ENCODE peak calls at places on chromosome 19, in ten cellular contexts. One of them, this sample, is unnamed.

GRCh38 chr19:1618157-1619093 is 13.2 kb upstream of the UQCR11 start:
- DNase-seq in left lung: no peak
- DNase-seq in left ventricle myocardium inferior: no peak
- DNase-seq in AG10803: peak
- DNase-seq in bronchial epithelial cell: peak
- DNase-seq in fibroblast of lung: no peak
- DNase-seq in ovary: no peak
- DNase-seq in cardiac muscle cell: peak
- DNase-seq in CD8-positive, alpha-beta T cell: no peak
- DNase-seq in hepatocyte: peak
- DNase-seq in this sample: peak

GRCh38 chr19:3501780-3502179 is 1.3 kb upstream of the DOHH start:
- DNase-seq in hepatocyte: no peak
- DNase-seq in fibroblast of lung: no peak
- DNase-seq in left ventricle myocardium inferior: no peak
- DNase-seq in ovary: no peak
- DNase-seq in bronchial epithelial cell: no peak
- DNase-seq in cardiac muscle cell: no peak
- DNase-seq in AG10803: no peak
- DNase-seq in left lung: no peak
- DNase-seq in CD8-positive, alpha-beta T cell: no peak
- DNase-seq in this sample: no peak

GRCh38 chr19:7211191-7211988 is 82.8 kb downstream of the INSR start:
- DNase-seq in left lung: no peak
- DNase-seq in left ventricle myocardium inferior: peak
- DNase-seq in hepatocyte: peak
- DNase-seq in CD8-positive, alpha-beta T cell: no peak
- DNase-seq in bronchial epithelial cell: no peak
- DNase-seq in AG10803: no peak
- DNase-seq in cardiac muscle cell: peak
- DNase-seq in ovary: peak
- DNase-seq in fibroblast of lung: peak
- DNase-seq in this sample: no peak

GRCh38 chr19:44947041-44947581 is 1.3 kb downstream of the APOC2 start:
- DNase-seq in bronchial epithelial cell: no peak
- DNase-seq in left lung: no peak
- DNase-seq in hepatocyte: no peak
- DNase-seq in CD8-positive, alpha-beta T cell: no peak
- DNase-seq in left ventricle myocardium inferior: no peak
- DNase-seq in AG10803: no peak
- DNase-seq in fibroblast of lung: no peak
- DNase-seq in ovary: no peak
- DNase-seq in cardiac muscle cell: no peak
- DNase-seq in this sample: no peak

GRCh38 chr19:15479391-15480345 is at the start of gene PGLYRP2:
- DNase-seq in bronchial epithelial cell: peak
- DNase-seq in CD8-positive, alpha-beta T cell: no peak
- DNase-seq in fibroblast of lung: no peak
- DNase-seq in left ventricle myocardium inferior: no peak
- DNase-seq in AG10803: no peak
- DNase-seq in hepatocyte: no peak
- DNase-seq in ovary: no peak
- DNase-seq in left lung: peak
- DNase-seq in cardiac muscle cell: no peak
- DNase-seq in this sample: peak

GRCh38 chr19:280541-281007 is 10.6 kb downstream of the PLPP2 start:
- DNase-seq in left ventricle myocardium inferior: no peak
- DNase-seq in ovary: no peak
- DNase-seq in fibroblast of lung: no peak
- DNase-seq in AG10803: no peak
- DNase-seq in bronchial epithelial cell: no peak
- DNase-seq in left lung: no peak
- DNase-seq in CD8-positive, alpha-beta T cell: no peak
- DNase-seq in hepatocyte: no peak
- DNase-seq in cardiac muscle cell: no peak
- DNase-seq in this sample: no peak

GRCh38 chr19:3360494-3361383 is 5.6 kb upstream of the NFIC start:
- DNase-seq in ovary: peak
- DNase-seq in left ventricle myocardium inferior: peak
- DNase-seq in left lung: peak
- DNase-seq in AG10803: no peak
- DNase-seq in fibroblast of lung: peak
- DNase-seq in cardiac muscle cell: peak
- DNase-seq in hepatocyte: no peak
- DNase-seq in CD8-positive, alpha-beta T cell: peak
- DNase-seq in bronchial epithelial cell: no peak
- DNase-seq in this sample: peak

GRCh38 chr19:2199215-2199614 is 35.5 kb downstream of the DOT1L start:
- DNase-seq in AG10803: no peak
- DNase-seq in left lung: no peak
- DNase-seq in fibroblast of lung: no peak
- DNase-seq in hepatocyte: no peak
- DNase-seq in CD8-positive, alpha-beta T cell: no peak
- DNase-seq in left ventricle myocardium inferior: no peak
- DNase-seq in cardiac muscle cell: peak
- DNase-seq in ovary: no peak
- DNase-seq in bronchial epithelial cell: no peak
- DNase-seq in this sample: no peak

GRCh38 chr19:12485571-12485970 is 955 bp upstream of the ZNF709 start:
- DNase-seq in left lung: no peak
- DNase-seq in fibroblast of lung: no peak
- DNase-seq in hepatocyte: no peak
- DNase-seq in CD8-positive, alpha-beta T cell: no peak
- DNase-seq in cardiac muscle cell: no peak
- DNase-seq in left ventricle myocardium inferior: no peak
- DNase-seq in ovary: no peak
- DNase-seq in AG10803: no peak
- DNase-seq in bronchial epithelial cell: no peak
- DNase-seq in this sample: no peak
- H3K4me3 ChIP-seq in left lung: no peak
- H3K4me3 ChIP-seq in fibroblast of lung: no peak
- H3K4me3 ChIP-seq in hepatocyte: no peak
- H3K4me3 ChIP-seq in CD8-positive, alpha-beta T cell: peak
- H3K4me3 ChIP-seq in cardiac muscle cell: no peak
- H3K4me3 ChIP-seq in left ventricle myocardium inferior: peak
- H3K4me3 ChIP-seq in ovary: peak
- H3K4me3 ChIP-seq in AG10803: no peak
- H3K4me3 ChIP-seq in bronchial epithelial cell: no peak
- H3K4me3 ChIP-seq in this sample: no peak

DNA sequence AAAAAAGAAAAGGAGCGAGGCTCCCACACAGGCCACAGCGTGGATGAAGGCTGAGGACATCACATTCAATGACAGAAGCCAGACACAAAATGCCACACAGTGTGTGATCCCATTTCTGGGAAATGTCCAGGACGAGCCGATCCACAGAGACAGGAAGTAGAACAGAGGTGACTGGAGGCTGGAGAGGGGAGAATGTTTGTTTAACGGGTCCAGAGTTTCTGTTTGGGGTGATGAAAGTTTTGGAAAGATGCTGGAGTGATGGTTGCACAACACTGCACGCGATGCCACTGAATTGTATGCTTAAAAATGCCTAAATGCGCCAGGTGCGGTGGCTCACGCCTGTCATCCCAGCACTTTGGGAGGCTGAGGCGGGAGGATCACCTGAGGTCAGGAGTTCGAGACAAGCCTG is 650 bp upstream of the FUT5 start:
- DNase-seq in left lung: no peak
- DNase-seq in fibroblast of lung: no peak
- DNase-seq in cardiac muscle cell: no peak
- DNase-seq in hepatocyte: no peak
- DNase-seq in AG10803: peak
- DNase-seq in bronchial epithelial cell: no peak
- DNase-seq in ovary: no peak
- DNase-seq in left ventricle myocardium inferior: no peak
- DNase-seq in CD8-positive, alpha-beta T cell: no peak
- DNase-seq in this sample: no peak
- TF ChIP-seq CTCF in left lung: no peak
- TF ChIP-seq CTCF in fibroblast of lung: no peak
- TF ChIP-seq CTCF in cardiac muscle cell: no peak
- TF ChIP-seq CTCF in hepatocyte: no peak
- TF ChIP-seq CTCF in AG10803: no peak
- TF ChIP-seq CTCF in bronchial epithelial cell: no peak
- TF ChIP-seq CTCF in ovary: no peak
- TF ChIP-seq CTCF in left ventricle myocardium inferior: no peak
- TF ChIP-seq CTCF in CD8-positive, alpha-beta T cell: no peak
- TF ChIP-seq CTCF in this sample: no peak

GRCh38 chr19:55958356-55958755 is 10.7 kb downstream of the NLRP8 start:
- DNase-seq in hepatocyte: no peak
- DNase-seq in fibroblast of lung: no peak
- DNase-seq in left lung: no peak
- DNase-seq in bronchial epithelial cell: no peak
- DNase-seq in ovary: no peak
- DNase-seq in left ventricle myocardium inferior: no peak
- DNase-seq in CD8-positive, alpha-beta T cell: no peak
- DNase-seq in AG10803: no peak
- DNase-seq in cardiac muscle cell: no peak
- DNase-seq in this sample: no peak
- H3K4me3 ChIP-seq in hepatocyte: no peak
- H3K4me3 ChIP-seq in fibroblast of lung: no peak
- H3K4me3 ChIP-seq in left lung: no peak
- H3K4me3 ChIP-seq in bronchial epithelial cell: no peak
- H3K4me3 ChIP-seq in ovary: no peak
- H3K4me3 ChIP-seq in left ventricle myocardium inferior: no peak
- H3K4me3 ChIP-seq in CD8-positive, alpha-beta T cell: no peak
- H3K4me3 ChIP-seq in AG10803: no peak
- H3K4me3 ChIP-seq in cardiac muscle cell: no peak
- H3K4me3 ChIP-seq in this sample: no peak

GRCh38 chr19:50607874-50608785 is 31.6 kb downstream of the SYT3 start:
- DNase-seq in bronchial epithelial cell: peak
- DNase-seq in left ventricle myocardium inferior: peak
- DNase-seq in CD8-positive, alpha-beta T cell: peak
- DNase-seq in cardiac muscle cell: peak
- DNase-seq in left lung: peak
- DNase-seq in ovary: peak
- DNase-seq in fibroblast of lung: peak
- DNase-seq in AG10803: peak
- DNase-seq in hepatocyte: peak
- DNase-seq in this sample: peak
- TF ChIP-seq CTCF in bronchial epithelial cell: no peak
- TF ChIP-seq CTCF in left ventricle myocardium inferior: peak
- TF ChIP-seq CTCF in CD8-positive, alpha-beta T cell: no peak
- TF ChIP-seq CTCF in cardiac muscle cell: peak
- TF ChIP-seq CTCF in left lung: peak
- TF ChIP-seq CTCF in ovary: no peak
- TF ChIP-seq CTCF in fibroblast of lung: peak
- TF ChIP-seq CTCF in AG10803: peak
- TF ChIP-seq CTCF in hepatocyte: peak
- TF ChIP-seq CTCF in this sample: no peak

GRCh38 chr19:35909684-35910035 is 1.6 kb upstream of the TYROBP start:
- DNase-seq in left ventricle myocardium inferior: no peak
- DNase-seq in AG10803: no peak
- DNase-seq in bronchial epithelial cell: no peak
- DNase-seq in hepatocyte: no peak
- DNase-seq in left lung: no peak
- DNase-seq in ovary: no peak
- DNase-seq in fibroblast of lung: no peak
- DNase-seq in cardiac muscle cell: no peak
- DNase-seq in CD8-positive, alpha-beta T cell: no peak
- DNase-seq in this sample: no peak

GRCh38 chr19:35905178-35905727 is 2.8 kb downstream of the TYROBP start:
- DNase-seq in AG10803: no peak
- DNase-seq in cardiac muscle cell: no peak
- DNase-seq in left lung: no peak
- DNase-seq in CD8-positive, alpha-beta T cell: no peak
- DNase-seq in ovary: no peak
- DNase-seq in hepatocyte: no peak
- DNase-seq in fibroblast of lung: peak
- DNase-seq in left ventricle myocardium inferior: no peak
- DNase-seq in bronchial epithelial cell: no peak
- DNase-seq in this sample: no peak

GRCh38 chr19:35908977-35909683 is 1.0 kb upstream of the TYROBP start:
- DNase-seq in cardiac muscle cell: no peak
- DNase-seq in left lung: peak
- DNase-seq in left ventricle myocardium inferior: peak
- DNase-seq in AG10803: no peak
- DNase-seq in ovary: no peak
- DNase-seq in fibroblast of lung: no peak
- DNase-seq in CD8-positive, alpha-beta T cell: peak
- DNase-seq in bronchial epithelial cell: no peak
- DNase-seq in hepatocyte: no peak
- DNase-seq in this sample: no peak

GRCh38 chr19:35908010-35908441 is at the start of gene TYROBP:
- DNase-seq in fibroblast of lung: no peak
- DNase-seq in left lung: peak
- DNase-seq in left ventricle myocardium inferior: peak
- DNase-seq in AG10803: no peak
- DNase-seq in bronchial epithelial cell: no peak
- DNase-seq in hepatocyte: no peak
- DNase-seq in ovary: no peak
- DNase-seq in CD8-positive, alpha-beta T cell: no peak
- DNase-seq in cardiac muscle cell: no peak
- DNase-seq in this sample: no peak

GRCh38 chr19:35907377-35907745 is 734 bp downstream of the TYROBP start:
- DNase-seq in hepatocyte: no peak
- DNase-seq in fibroblast of lung: no peak
- DNase-seq in left lung: no peak
- DNase-seq in bronchial epithelial cell: no peak
- DNase-seq in CD8-positive, alpha-beta T cell: no peak
- DNase-seq in ovary: no peak
- DNase-seq in left ventricle myocardium inferior: no peak
- DNase-seq in cardiac muscle cell: peak
- DNase-seq in AG10803: no peak
- DNase-seq in this sample: no peak
- H3K4me3 ChIP-seq in hepatocyte: no peak
- H3K4me3 ChIP-seq in fibroblast of lung: no peak
- H3K4me3 ChIP-seq in left lung: no peak
- H3K4me3 ChIP-seq in bronchial epithelial cell: no peak
- H3K4me3 ChIP-seq in CD8-positive, alpha-beta T cell: no peak
- H3K4me3 ChIP-seq in ovary: no peak
- H3K4me3 ChIP-seq in left ventricle myocardium inferior: peak
- H3K4me3 ChIP-seq in cardiac muscle cell: no peak
- H3K4me3 ChIP-seq in AG10803: no peak
- H3K4me3 ChIP-seq in this sample: no peak

GRCh38 chr19:41161903-41162302 is 31.1 kb upstream of the CYP2S1 start:
- DNase-seq in left lung: no peak
- DNase-seq in left ventricle myocardium inferior: no peak
- DNase-seq in cardiac muscle cell: no peak
- DNase-seq in ovary: no peak
- DNase-seq in AG10803: no peak
- DNase-seq in bronchial epithelial cell: no peak
- DNase-seq in fibroblast of lung: no peak
- DNase-seq in hepatocyte: no peak
- DNase-seq in CD8-positive, alpha-beta T cell: no peak
- DNase-seq in this sample: no peak
- TF ChIP-seq CTCF in left lung: no peak
- TF ChIP-seq CTCF in left ventricle myocardium inferior: no peak
- TF ChIP-seq CTCF in cardiac muscle cell: peak
- TF ChIP-seq CTCF in ovary: no peak
- TF ChIP-seq CTCF in AG10803: no peak
- TF ChIP-seq CTCF in bronchial epithelial cell: no peak
- TF ChIP-seq CTCF in fibroblast of lung: no peak
- TF ChIP-seq CTCF in hepatocyte: no peak
- TF ChIP-seq CTCF in CD8-positive, alpha-beta T cell: no peak
- TF ChIP-seq CTCF in this sample: peak

This sample was measured in epithelial cell of esophagus.